ENCODE peak calls at places on chromosomes 13 and 19, in eight cellular contexts. C is CD4-positive, CD25-positive, alpha-beta regulatory T cell; X is right lobe of liver; R is MM.1S; N is keratinocyte; B is naive thymus-derived CD4-positive, alpha-beta T cell; M is A673; U is BE2C. T is an unnamed sample.
A peak's percentile ranks its signal among the peaks of the same experiment; 100 is the strongest.

GRCh38 chr13:28655566-28655965 is 3.4 kb upstream of the POMP start:
- DNase-seq in B (no peak), U (no peak), C (no peak), R (no peak), N (no peak), M (no peak), X (no peak), T (no peak)

GRCh38 chr13:73695325-73695724 is 438.9 kb downstream of the KLF12 start:
- DNase-seq in U (no peak), B (no peak), C (no peak), R (no peak), X (no peak), N (no peak), M (no peak), T (no peak)

GRCh38 chr19:7915250-7916136 is 863 bp downstream of the TGFBR3L start:
- DNase-seq in R (no peak), U (no peak), B (no peak), M (no peak), X (no peak), C (no peak), N (no peak), T (peak; percentile 46)

GRCh38 chr19:5057860-5058259 is 88.9 kb downstream of the KDM4B start:
- DNase-seq in B (no peak), R (no peak), N (no peak), M (no peak), C (no peak), X (no peak), U (no peak), T (no peak)

GRCh38 chr13:103466761-103467160 is 400.5 kb upstream of the SLC10A2 start:
- DNase-seq in X (no peak), U (no peak), C (no peak), B (no peak), R (no peak), M (no peak), N (no peak), T (no peak)

GRCh38 chr13:113258655-113259054 is 38.4 kb upstream of the LAMP1 start:
- DNase-seq in U (no peak), R (no peak), B (no peak), N (no peak), C (no peak), X (no peak), M (no peak), T (no peak)

GRCh38 chr13:105333416-105333815 is 1202.0 kb downstream of the EFNB2 start:
- DNase-seq in X (no peak), B (no peak), M (no peak), U (no peak), R (no peak), N (no peak), C (no peak), T (no peak)

GRCh38 chr19:41542622-41543021 is 33.3 kb upstream of the CEACAM21 start:
- DNase-seq in M (no peak), U (no peak), B (no peak), R (no peak), C (no peak), N (no peak), X (no peak), T (no peak)

GRCh38 chr13:86282450-86282849 is 483.2 kb upstream of the SLITRK6 start:
- DNase-seq in C (no peak), M (no peak), B (no peak), R (peak; percentile 74), N (no peak), U (no peak), X (no peak), T (no peak)

GRCh38 chr13:36370108-36370429 is 23.9 kb upstream of the SPART start:
- DNase-seq in R (no peak), C (no peak), N (no peak), U (no peak), M (no peak), B (no peak), X (no peak), T (no peak)

GRCh38 chr13:89061821-89062220 is 1390.7 kb downstream of the SLITRK5 start:
- DNase-seq in B (no peak), N (no peak), M (no peak), C (no peak), U (no peak), R (no peak), X (no peak), T (no peak)

GRCh38 chr13:49086711-49087110 is 111.0 kb downstream of the FNDC3A start:
- DNase-seq in N (no peak), M (peak; percentile 11), R (no peak), C (no peak), U (no peak), X (no peak), B (no peak), T (no peak)

GRCh38 chr13:83450586-83450985 is 431.7 kb downstream of the SLITRK1 start:
- DNase-seq in M (no peak), B (no peak), N (no peak), X (no peak), U (no peak), C (no peak), R (no peak), T (no peak)

GRCh38 chr19:42292042-42292960 is 9.6 kb upstream of the PRR19 start:
- DNase-seq in N (no peak), B (no peak), X (peak; percentile 47), C (no peak), M (no peak), U (no peak), R (no peak), T (no peak)

GRCh38 chr13:94967183-94968039 is 255.1 kb upstream of the SOX21 start:
- DNase-seq in C (no peak), N (no peak), X (no peak), M (peak; percentile 39), U (peak; percentile 40), R (peak; percentile 25), B (no peak), T (no peak)

GRCh38 chr13:85567909-85568308 is 231.3 kb downstream of the SLITRK6 start:
- DNase-seq in M (no peak), X (no peak), U (no peak), C (no peak), R (no peak), N (no peak), B (no peak), T (no peak)

GRCh38 chr13:113547248-113547971 is 37.1 kb upstream of the TFDP1 start:
- DNase-seq in R (no peak), U (no peak), X (peak; percentile 27), B (no peak), M (no peak), C (no peak), N (no peak), T (peak; percentile 42)

GRCh38 chr19:6674868-6675305 is 4.9 kb upstream of the TNFSF14 start:
- DNase-seq in U (no peak), N (no peak), M (peak; percentile 91), C (peak; percentile 71), B (peak; percentile 21), X (peak; percentile 77), R (peak; percentile 97), T (peak; percentile 76)

DNA sequence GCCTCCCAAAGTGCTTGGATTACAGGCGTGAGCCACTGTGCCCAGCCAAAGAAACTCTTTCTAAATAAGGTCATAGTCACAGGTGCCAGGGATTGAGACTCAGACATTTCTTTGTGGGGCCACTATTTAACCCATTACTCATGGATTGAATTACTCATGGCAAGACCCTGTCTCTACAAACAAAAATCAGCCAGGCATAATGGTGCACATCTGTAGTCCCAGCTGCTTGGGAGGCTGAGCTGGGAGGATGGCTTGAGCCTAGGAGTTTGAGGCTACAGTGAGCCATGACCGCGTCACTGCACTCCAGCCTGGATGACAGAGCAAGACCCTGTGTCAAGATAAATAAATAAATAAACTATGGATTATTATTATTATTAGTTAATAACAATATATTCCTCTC is 3.6 kb upstream of the KLF2 start:
- DNase-seq in R (no peak), N (no peak), U (no peak), B (no peak), M (no peak), C (no peak), X (no peak), T (no peak)
- H3K36me3 ChIP-seq in R (no peaks in the 10 kb centered on the region), N (no peaks in the 10 kb centered on the region), U (no peaks in the 10 kb centered on the region), B (peaks cover 8% of the 10 kb centered on the region), M (no peaks in the 10 kb centered on the region), C (peaks cover 4% of the 10 kb centered on the region), X (no peaks in the 10 kb centered on the region), T (no peaks in the 10 kb centered on the region)

DNA sequence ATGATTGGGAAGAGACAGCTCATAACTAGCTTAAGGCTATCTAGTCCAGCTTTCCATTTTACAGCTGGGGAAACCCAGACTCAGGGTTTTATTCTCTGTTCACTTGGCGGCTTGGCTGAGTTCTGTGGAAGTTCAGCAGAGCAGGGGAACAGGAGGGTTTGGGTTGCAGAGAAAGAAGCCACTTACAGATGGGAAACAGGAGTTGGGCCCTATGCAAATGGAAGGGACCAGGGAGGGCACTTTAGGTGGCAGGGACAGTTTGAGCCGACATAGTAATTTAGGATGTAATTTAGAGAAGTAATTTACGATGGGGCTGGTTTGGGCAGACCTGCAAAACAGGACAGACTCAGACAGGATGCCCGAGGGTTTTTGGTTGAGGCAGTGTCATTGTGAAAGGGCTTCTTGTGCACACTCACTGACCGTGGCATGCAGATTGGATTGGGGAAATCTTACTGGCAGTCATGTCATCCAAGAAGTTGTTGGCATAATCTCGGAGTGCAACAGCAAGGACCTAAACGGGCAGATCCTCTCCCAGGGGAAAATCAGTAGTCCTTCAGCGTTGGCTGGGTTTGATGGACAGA is 47.3 kb upstream of the GPR183 start:
- DNase-seq in N (no peak), X (no peak), U (no peak), R (no peak), M (no peak), C (no peak), B (no peak), T (no peak)
- H3K36me3 ChIP-seq in N (peaks cover 14% of the 10 kb centered on the region), X (no peaks in the 10 kb centered on the region), U (peaks cover 6% of the 10 kb centered on the region), R (no peaks in the 10 kb centered on the region), M (no peaks in the 10 kb centered on the region), C (peaks cover 8% of the 10 kb centered on the region), B (no peaks in the 10 kb centered on the region), T (no peaks in the 10 kb centered on the region)

GRCh38 chr19:46213806-46214205 is 15.7 kb upstream of the IGFL1 start:
- DNase-seq in M (no peak), B (no peak), C (no peak), X (no peak), U (no peak), N (no peak), R (no peak), T (no peak)

GRCh38 chr19:46211201-46211881 is 18.2 kb upstream of the IGFL1 start:
- DNase-seq in M (no peak), R (no peak), B (no peak), N (peak; percentile 97), U (no peak), C (no peak), X (no peak), T (no peak)

GRCh38 chr19:46213156-46213555 is 16.4 kb upstream of the IGFL1 start:
- DNase-seq in R (no peak), C (no peak), X (no peak), M (no peak), N (no peak), U (peak; percentile 29), B (no peak), T (no peak)

GRCh38 chr19:46209051-46209450 is 20.5 kb upstream of the IGFL1 start:
- DNase-seq in U (no peak), M (no peak), X (no peak), B (no peak), N (no peak), R (no peak), C (no peak), T (no peak)

GRCh38 chr19:46210634-46211033 is 18.9 kb upstream of the IGFL1 start:
- DNase-seq in M (no peak), U (no peak), R (no peak), B (no peak), C (no peak), X (no peak), N (no peak), T (no peak)
- H3K36me3 ChIP-seq in M (no peaks in the 10 kb centered on the region), U (no peaks in the 10 kb centered on the region), R (no peaks in the 10 kb centered on the region), B (no peaks in the 10 kb centered on the region), C (no peaks in the 10 kb centered on the region), X (no peaks in the 10 kb centered on the region), N (no peaks in the 10 kb centered on the region), T (no peaks in the 10 kb centered on the region)

GRCh38 chr19:32638625-32639024 is 36.4 kb downstream of the ANKRD27 start:
- DNase-seq in C (no peak), R (no peak), X (no peak), B (no peak), M (no peak), N (no peak), U (no peak), T (no peak)
- H3K36me3 ChIP-seq in C (peaks cover 46% of the 10 kb centered on the region), R (no peaks in the 10 kb centered on the region), X (no peaks in the 10 kb centered on the region), B (peaks cover 58% of the 10 kb centered on the region), M (peaks cover 15% of the 10 kb centered on the region), N (peaks cover 34% of the 10 kb centered on the region), U (peaks cover 21% of the 10 kb centered on the region), T (peaks cover 82% of the 10 kb centered on the region)

T was measured in upper lobe of right lung.